ENCODE peak calls at places on chromosome X, in six cellular contexts. T, Q, U, K, X and L are unnamed samples.

GRCh38 chrX:18617351-18617750 is 54.6 kb downstream of the RS1 start:
- DNase-seq in T (no peak), Q (peak; percentile 82), U (no peak), K (no peak), X (peak; percentile 31), L (no peak)

GRCh38 chrX:8484360-8484759 is 19.7 kb downstream of the VCX3B start:
- DNase-seq in T (no peak), Q (no peak), U (no peak), K (no peak), X (no peak), L (no peak)

GRCh38 chrX:111917591-111917990 is 41.6 kb downstream of the TRPC5OS start:
- DNase-seq in T (no peak), Q (no peak), U (no peak), K (no peak), X (no peak), L (no peak)

GRCh38 chrX:1336331-1337143 is at the start of gene IL3RA:
- DNase-seq in T (peak; percentile 24), Q (no peak), U (no peak), K (no peak), X (no peak), L (no peak)

GRCh38 chrX:151828434-151829080 is 84.1 kb upstream of the MAGEA4 start:
- DNase-seq in T (no peak), Q (no peak), U (no peak), K (no peak), X (no peak), L (no peak)

GRCh38 chrX:44973420-44973932 is 100.5 kb downstream of the KDM6A start:
- DNase-seq in T (no peak), Q (no peak), U (no peak), K (no peak), X (no peak), L (no peak)

GRCh38 chrX:103467156-103467555 is 52.1 kb downstream of the RAB40A start:
- DNase-seq in T (no peak), Q (no peak), U (no peak), K (no peak), X (no peak), L (no peak)

GRCh38 chrX:65679071-65679540 is 11.7 kb downstream of the MSN start:
- DNase-seq in T (no peak), Q (no peak), U (no peak), K (no peak), X (no peak), L (no peak)

GRCh38 chrX:44072631-44073030 is 99.4 kb upstream of the NDP start:
- DNase-seq in T (no peak), Q (no peak), U (no peak), K (no peak), X (no peak), L (no peak)

GRCh38 chrX:32572644-32573043 is 638.7 kb downstream of the DMD start:
- DNase-seq in T (no peak), Q (no peak), U (no peak), K (no peak), X (no peak), L (no peak)

GRCh38 chrX:100410083-100410590 is at the start of gene PCDH19:
- DNase-seq in T (peak; percentile 38), Q (no peak), U (peak; percentile 58), K (peak; percentile 54), X (peak; percentile 40), L (peak; percentile 2)

GRCh38 chrX:119758682-119759332 is 419 bp downstream of the SOWAHD start:
- DNase-seq in T (no peak), Q (no peak), U (peak; percentile 32), K (peak; percentile 43), X (peak; percentile 31), L (peak; percentile 5)

GRCh38 chrX:51395807-51396728 is 63.4 kb downstream of the NUDT10 start:
- DNase-seq in T (peak; percentile 22), Q (no peak), U (peak; percentile 48), K (no peak), X (peak; percentile 41), L (peak; percentile 6)

DNA sequence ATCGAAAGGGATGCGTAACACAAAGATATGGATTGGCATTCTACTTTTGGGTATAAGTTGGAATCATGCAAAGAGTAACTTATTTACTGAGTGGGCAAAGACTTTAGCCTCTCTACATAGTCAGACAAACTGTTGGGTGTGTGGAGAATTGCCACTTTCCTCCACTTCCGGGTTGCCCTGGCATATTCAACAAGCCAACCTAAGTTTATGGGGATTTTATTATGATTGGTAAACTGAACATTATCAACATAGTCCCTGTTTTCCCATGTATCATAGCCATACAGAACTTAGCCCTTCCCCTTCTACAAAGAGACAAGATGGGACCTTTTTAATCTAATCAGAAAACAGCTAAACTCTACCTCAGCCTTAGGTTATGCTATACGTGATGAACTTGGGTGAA is 121.6 kb downstream of the AGTR2 start:
- DNase-seq in T (no peak), Q (no peak), U (no peak), K (no peak), X (no peak), L (no peak)
- TF ChIP-seq POLR2A in T (no peak), Q (no peak), U (no peak), K (no peak), X (no peak), L (no peak)

DNA sequence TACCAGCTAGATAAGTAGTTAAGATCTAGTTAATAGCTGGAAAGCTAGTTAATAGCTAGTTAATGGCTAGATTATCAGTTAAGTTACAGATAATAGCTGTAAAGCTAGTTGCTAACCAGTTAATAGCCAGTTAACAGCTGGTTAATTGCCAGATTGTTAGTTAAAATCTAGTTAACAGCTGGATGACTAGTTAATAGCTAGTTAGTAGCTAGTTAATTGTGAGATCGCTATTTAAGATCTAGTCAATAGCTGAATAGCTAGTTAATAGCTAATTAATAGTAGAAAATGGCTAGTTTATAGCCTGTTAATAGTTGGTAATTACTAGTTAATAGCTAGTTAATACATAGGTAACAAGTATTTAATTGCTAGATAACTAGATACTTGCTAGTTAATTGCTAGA is 630.5 kb upstream of the CT83 start:
- DNase-seq in T (no peak), Q (no peak), U (no peak), K (no peak), X (no peak), L (no peak)
- TF ChIP-seq POLR2A in T (no peak), Q (no peak), U (no peak), K (no peak), X (no peak), L (no peak)

DNA sequence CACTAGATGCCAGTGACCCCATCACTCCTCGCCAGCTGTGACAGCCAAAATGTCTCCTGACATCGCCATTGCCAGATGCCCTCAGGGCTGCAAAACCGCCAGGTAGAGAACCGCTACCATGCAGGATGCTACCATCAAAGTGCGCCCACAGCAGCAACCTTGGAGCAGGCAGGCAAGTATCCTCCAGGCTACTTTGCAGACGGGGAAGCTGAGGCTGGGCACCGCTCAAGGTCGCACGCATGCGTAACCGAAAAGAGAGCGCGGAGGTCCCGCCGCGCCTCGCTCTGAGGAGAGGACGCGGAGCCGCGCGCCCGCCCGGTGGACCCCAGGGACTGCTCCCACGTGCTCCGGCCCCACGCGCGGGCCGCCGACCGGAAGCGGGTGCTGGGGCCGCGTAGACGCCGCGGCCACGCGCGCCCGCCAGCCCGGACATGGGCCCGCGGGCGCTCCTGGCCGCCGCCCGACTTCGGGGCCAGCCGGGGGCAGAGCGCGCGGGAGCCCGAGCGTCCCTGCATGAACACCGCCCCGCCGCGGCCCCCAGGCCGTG is at the start of gene STS:
- DNase-seq in T (peak; percentile 33), Q (no peak), U (peak; percentile 73), K (peak; percentile 49), X (peak; percentile 51), L (no peak)
- TF ChIP-seq POLR2A in T (no peak), Q (no peak), U (no peak), K (no peak), X (no peak), L (no peak)

GRCh38 chrX:67543818-67544217 is at the start of gene AR:
- DNase-seq in T (peak; percentile 83), Q (no peak), U (peak; percentile 75), K (peak; percentile 58), X (peak; percentile 49), L (no peak)
- TF ChIP-seq POLR2A in T (peak; percentile 63), Q (no peak), U (peak; percentile 28), K (no peak), X (no peak), L (no peak)